ENCODE peak calls at places on chromosomes 11 and 22, in ten cellular contexts. One of them, this sample, is unnamed.
A peak's percentile ranks its signal among the peaks of the same experiment; 100 is the strongest.

GRCh38 chr11:559712-560304 is 730 bp downstream of the LMNTD2 start:
- DNase-seq in Daoy: no peak
- DNase-seq in T follicular helper cell: no peak
- DNase-seq in bronchial epithelial cell: no peak
- DNase-seq in progenitor cell of endocrine pancreas: no peak
- DNase-seq in IMR-90: no peak
- DNase-seq in neural progenitor cell: no peak
- DNase-seq in ELR: no peak
- DNase-seq in NCI-H510A: no peak
- DNase-seq in amniotic stem cell: no peak
- DNase-seq in this sample: no peak

GRCh38 chr11:35617687-35618496 is at the start of gene FJX1:
- DNase-seq in ELR: peak; percentile 97
- DNase-seq in progenitor cell of endocrine pancreas: peak; percentile 48
- DNase-seq in neural progenitor cell: peak; percentile 96
- DNase-seq in amniotic stem cell: peak; percentile 77
- DNase-seq in T follicular helper cell: no peak
- DNase-seq in NCI-H510A: peak; percentile 18
- DNase-seq in IMR-90: peak; percentile 95
- DNase-seq in bronchial epithelial cell: peak; percentile 91
- DNase-seq in Daoy: peak; percentile 87
- DNase-seq in this sample: no peak

GRCh38 chr22:49292909-49293308 is 534.8 kb downstream of the BRD1 start:
- DNase-seq in NCI-H510A: no peak
- DNase-seq in T follicular helper cell: no peak
- DNase-seq in IMR-90: no peak
- DNase-seq in amniotic stem cell: no peak
- DNase-seq in neural progenitor cell: no peak
- DNase-seq in progenitor cell of endocrine pancreas: no peak
- DNase-seq in ELR: no peak
- DNase-seq in bronchial epithelial cell: no peak
- DNase-seq in Daoy: no peak
- DNase-seq in this sample: peak; percentile 74

GRCh38 chr11:86440305-86440716 is 65.6 kb downstream of the CCDC81 start:
- DNase-seq in NCI-H510A: no peak
- DNase-seq in neural progenitor cell: no peak
- DNase-seq in bronchial epithelial cell: no peak
- DNase-seq in ELR: no peak
- DNase-seq in T follicular helper cell: no peak
- DNase-seq in progenitor cell of endocrine pancreas: no peak
- DNase-seq in amniotic stem cell: no peak
- DNase-seq in IMR-90: peak; percentile 55
- DNase-seq in Daoy: no peak
- DNase-seq in this sample: no peak

GRCh38 chr22:45511847-45512261 is 9.2 kb downstream of the FBLN1 start:
- DNase-seq in IMR-90: peak; percentile 93
- DNase-seq in progenitor cell of endocrine pancreas: no peak
- DNase-seq in amniotic stem cell: peak; percentile 81
- DNase-seq in bronchial epithelial cell: no peak
- DNase-seq in NCI-H510A: no peak
- DNase-seq in T follicular helper cell: no peak
- DNase-seq in neural progenitor cell: no peak
- DNase-seq in Daoy: peak; percentile 75
- DNase-seq in ELR: peak; percentile 33
- DNase-seq in this sample: no peak

GRCh38 chr11:132033051-132033450 is 662.6 kb downstream of the NTM start:
- DNase-seq in neural progenitor cell: no peak
- DNase-seq in T follicular helper cell: no peak
- DNase-seq in bronchial epithelial cell: no peak
- DNase-seq in Daoy: no peak
- DNase-seq in progenitor cell of endocrine pancreas: no peak
- DNase-seq in amniotic stem cell: no peak
- DNase-seq in ELR: no peak
- DNase-seq in IMR-90: peak; percentile 36
- DNase-seq in NCI-H510A: no peak
- DNase-seq in this sample: no peak

GRCh38 chr11:13486926-13487660 is 8.7 kb downstream of the PTH start:
- DNase-seq in bronchial epithelial cell: peak; percentile 21
- DNase-seq in NCI-H510A: no peak
- DNase-seq in ELR: no peak
- DNase-seq in neural progenitor cell: peak; percentile 73
- DNase-seq in amniotic stem cell: no peak
- DNase-seq in Daoy: peak; percentile 78
- DNase-seq in progenitor cell of endocrine pancreas: peak; percentile 31
- DNase-seq in IMR-90: no peak
- DNase-seq in T follicular helper cell: peak; percentile 62
- DNase-seq in this sample: no peak

GRCh38 chr11:57266157-57266556 is 29.1 kb upstream of the APLNR start:
- DNase-seq in NCI-H510A: no peak
- DNase-seq in Daoy: no peak
- DNase-seq in progenitor cell of endocrine pancreas: no peak
- DNase-seq in T follicular helper cell: no peak
- DNase-seq in bronchial epithelial cell: no peak
- DNase-seq in neural progenitor cell: no peak
- DNase-seq in IMR-90: no peak
- DNase-seq in ELR: no peak
- DNase-seq in amniotic stem cell: no peak
- DNase-seq in this sample: no peak

GRCh38 chr11:115132829-115133228 is 371.4 kb downstream of the CADM1 start:
- DNase-seq in bronchial epithelial cell: no peak
- DNase-seq in ELR: no peak
- DNase-seq in neural progenitor cell: no peak
- DNase-seq in amniotic stem cell: no peak
- DNase-seq in Daoy: peak; percentile 13
- DNase-seq in progenitor cell of endocrine pancreas: no peak
- DNase-seq in NCI-H510A: no peak
- DNase-seq in T follicular helper cell: no peak
- DNase-seq in IMR-90: no peak
- DNase-seq in this sample: no peak

GRCh38 chr11:111977141-111978027 is 40.2 kb downstream of the DIXDC1 start:
- DNase-seq in amniotic stem cell: no peak
- DNase-seq in T follicular helper cell: no peak
- DNase-seq in NCI-H510A: no peak
- DNase-seq in IMR-90: no peak
- DNase-seq in bronchial epithelial cell: no peak
- DNase-seq in ELR: peak; percentile 56
- DNase-seq in neural progenitor cell: peak; percentile 74
- DNase-seq in Daoy: peak; percentile 44
- DNase-seq in progenitor cell of endocrine pancreas: peak; percentile 35
- DNase-seq in this sample: no peak

GRCh38 chr11:62295504-62295903 is 3.4 kb downstream of the SCGB1D4 start:
- DNase-seq in T follicular helper cell: no peak
- DNase-seq in bronchial epithelial cell: peak; percentile 22
- DNase-seq in Daoy: no peak
- DNase-seq in IMR-90: peak; percentile 30
- DNase-seq in amniotic stem cell: no peak
- DNase-seq in progenitor cell of endocrine pancreas: peak; percentile 40
- DNase-seq in neural progenitor cell: peak; percentile 71
- DNase-seq in NCI-H510A: no peak
- DNase-seq in ELR: peak; percentile 20
- DNase-seq in this sample: no peak

GRCh38 chr11:72871089-72871488 is 56.9 kb downstream of the ATG16L2 start:
- DNase-seq in progenitor cell of endocrine pancreas: no peak
- DNase-seq in ELR: no peak
- DNase-seq in Daoy: no peak
- DNase-seq in neural progenitor cell: no peak
- DNase-seq in amniotic stem cell: no peak
- DNase-seq in bronchial epithelial cell: no peak
- DNase-seq in IMR-90: peak; percentile 38
- DNase-seq in T follicular helper cell: no peak
- DNase-seq in NCI-H510A: no peak
- DNase-seq in this sample: no peak

This sample was measured in vagina.